ENCODE peak calls at places on chromosomes 16 and 17, in five cellular contexts. One of them, this sample, is unnamed.

GRCh38 chr17:55466671-55467070 is 44.6 kb downstream of the SMIM36 start:
- DNase-seq in amygdala: no peak
- DNase-seq in Calu3: no peak
- DNase-seq in ACHN: no peak
- DNase-seq in thoracic aorta: no peak
- DNase-seq in this sample: no peak

GRCh38 chr17:57935833-57936807 is 19.1 kb downstream of the CUEDC1 start:
- DNase-seq in amygdala: no peak
- DNase-seq in Calu3: peak; percentile 55
- DNase-seq in ACHN: no peak
- DNase-seq in thoracic aorta: no peak
- DNase-seq in this sample: no peak

GRCh38 chr16:64167851-64168770 is 953.8 kb downstream of the CDH11 start:
- DNase-seq in amygdala: no peak
- DNase-seq in Calu3: no peak
- DNase-seq in ACHN: no peak
- DNase-seq in thoracic aorta: no peak
- DNase-seq in this sample: no peak

GRCh38 chr17:50691550-50692447 is 15.9 kb downstream of the ANKRD40 start:
- DNase-seq in amygdala: no peak
- DNase-seq in Calu3: no peak
- DNase-seq in ACHN: no peak
- DNase-seq in thoracic aorta: no peak
- DNase-seq in this sample: peak; percentile 81

GRCh38 chr16:80717611-80718010 is 86.8 kb downstream of the CDYL2 start:
- DNase-seq in amygdala: no peak
- DNase-seq in Calu3: no peak
- DNase-seq in ACHN: no peak
- DNase-seq in thoracic aorta: no peak
- DNase-seq in this sample: no peak

GRCh38 chr16:15925631-15926030 is 23.8 kb upstream of the ABCC1 start:
- DNase-seq in amygdala: no peak
- DNase-seq in Calu3: no peak
- DNase-seq in ACHN: no peak
- DNase-seq in thoracic aorta: no peak
- DNase-seq in this sample: no peak

GRCh38 chr16:88964636-88965035 is 12.4 kb downstream of the CBFA2T3 start:
- DNase-seq in amygdala: no peak
- DNase-seq in Calu3: no peak
- DNase-seq in ACHN: no peak
- DNase-seq in thoracic aorta: no peak
- DNase-seq in this sample: no peak

GRCh38 chr17:76354747-76355310 is 1.1 kb upstream of the PRPSAP1 start:
- DNase-seq in amygdala: no peak
- DNase-seq in Calu3: no peak
- DNase-seq in ACHN: no peak
- DNase-seq in thoracic aorta: no peak
- DNase-seq in this sample: no peak

GRCh38 chr16:88886915-88887521 is 20.6 kb upstream of the PABPN1L start:
- DNase-seq in amygdala: no peak
- DNase-seq in Calu3: no peak
- DNase-seq in ACHN: no peak
- DNase-seq in thoracic aorta: no peak
- DNase-seq in this sample: no peak

GRCh38 chr16:79215289-79215688 is 385.2 kb downstream of the MAF start:
- DNase-seq in amygdala: no peak
- DNase-seq in Calu3: no peak
- DNase-seq in ACHN: no peak
- DNase-seq in thoracic aorta: no peak
- DNase-seq in this sample: no peak

GRCh38 chr17:78329263-78330059 is 30.4 kb downstream of the SOCS3 start:
- DNase-seq in amygdala: no peak
- DNase-seq in Calu3: peak; percentile 72
- DNase-seq in ACHN: peak; percentile 92
- DNase-seq in thoracic aorta: no peak
- DNase-seq in this sample: no peak

GRCh38 chr16:21301895-21302291 is 23.8 kb upstream of the CRYM start:
- DNase-seq in amygdala: no peak
- DNase-seq in Calu3: no peak
- DNase-seq in ACHN: peak; percentile 29
- DNase-seq in thoracic aorta: no peak
- DNase-seq in this sample: no peak

GRCh38 chr17:40358323-40359038 is 6.1 kb downstream of the GJD3 start:
- DNase-seq in amygdala: peak; percentile 70
- DNase-seq in Calu3: peak; percentile 100
- DNase-seq in ACHN: peak; percentile 86
- DNase-seq in thoracic aorta: peak; percentile 56
- DNase-seq in this sample: peak; percentile 89

GRCh38 chr16:66041907-66042306 is 324.6 kb upstream of the CDH5 start:
- DNase-seq in amygdala: no peak
- DNase-seq in Calu3: no peak
- DNase-seq in ACHN: no peak
- DNase-seq in thoracic aorta: no peak
- DNase-seq in this sample: peak; percentile 27

GRCh38 chr16:68492501-68493411 is 44.4 kb upstream of the SMPD3 start:
- DNase-seq in amygdala: no peak
- DNase-seq in Calu3: no peak
- DNase-seq in ACHN: no peak
- DNase-seq in thoracic aorta: no peak
- DNase-seq in this sample: peak; percentile 59

GRCh38 chr17:10738516-10739258 is 8.9 kb upstream of the TMEM220 start:
- DNase-seq in amygdala: no peak
- DNase-seq in Calu3: no peak
- DNase-seq in ACHN: no peak
- DNase-seq in thoracic aorta: no peak
- DNase-seq in this sample: peak; percentile 49

GRCh38 chr17:82677353-82677925 is 21.1 kb downstream of the RAB40B start:
- DNase-seq in amygdala: no peak
- DNase-seq in Calu3: no peak
- DNase-seq in ACHN: no peak
- DNase-seq in thoracic aorta: no peak
- DNase-seq in this sample: no peak

GRCh38 chr16:69188716-69189115 is 1.8 kb downstream of the SNTB2 start:
- DNase-seq in amygdala: no peak
- DNase-seq in Calu3: no peak
- DNase-seq in ACHN: peak; percentile 38
- DNase-seq in thoracic aorta: no peak
- DNase-seq in this sample: no peak

GRCh38 chr16:4307215-4308037 is 8.4 kb upstream of the GLIS2 start:
- DNase-seq in amygdala: peak; percentile 65
- DNase-seq in Calu3: peak; percentile 92
- DNase-seq in ACHN: peak; percentile 93
- DNase-seq in thoracic aorta: peak; percentile 77
- DNase-seq in this sample: peak; percentile 97

GRCh38 chr17:80458016-80458415 is 18.4 kb downstream of the NPTX1 start:
- DNase-seq in amygdala: no peak
- DNase-seq in Calu3: no peak
- DNase-seq in ACHN: no peak
- DNase-seq in thoracic aorta: no peak
- DNase-seq in this sample: no peak

GRCh38 chr17:65730711-65731169 is 169.3 kb upstream of the AXIN2 start:
- DNase-seq in amygdala: no peak
- DNase-seq in Calu3: no peak
- DNase-seq in ACHN: no peak
- DNase-seq in thoracic aorta: no peak
- DNase-seq in this sample: no peak

GRCh38 chr16:24553983-24554382 is 14.6 kb downstream of the RBBP6 start:
- DNase-seq in amygdala: no peak
- DNase-seq in Calu3: no peak
- DNase-seq in ACHN: no peak
- DNase-seq in thoracic aorta: no peak
- DNase-seq in this sample: no peak

GRCh38 chr17:549197-550040 is 165.2 kb downstream of the VPS53 start:
- DNase-seq in amygdala: peak; percentile 10
- DNase-seq in Calu3: no peak
- DNase-seq in ACHN: peak; percentile 53
- DNase-seq in thoracic aorta: no peak
- DNase-seq in this sample: no peak

GRCh38 chr16:85910073-85910853 is 11.3 kb downstream of the IRF8 start:
- DNase-seq in amygdala: no peak
- DNase-seq in Calu3: no peak
- DNase-seq in ACHN: no peak
- DNase-seq in thoracic aorta: no peak
- DNase-seq in this sample: no peak

GRCh38 chr16:3654249-3654991 is at the start of gene DNASE1:
- DNase-seq in amygdala: no peak
- DNase-seq in Calu3: peak; percentile 72
- DNase-seq in ACHN: peak; percentile 80
- DNase-seq in thoracic aorta: no peak
- DNase-seq in this sample: peak; percentile 66

GRCh38 chr17:80781188-80781577 is 210.5 kb upstream of the CHMP6 start:
- DNase-seq in amygdala: no peak
- DNase-seq in Calu3: no peak
- DNase-seq in ACHN: no peak
- DNase-seq in thoracic aorta: no peak
- DNase-seq in this sample: no peak

GRCh38 chr17:64091116-64091515 is 38.8 kb downstream of the ERN1 start:
- DNase-seq in amygdala: no peak
- DNase-seq in Calu3: no peak
- DNase-seq in ACHN: no peak
- DNase-seq in thoracic aorta: no peak
- DNase-seq in this sample: no peak

GRCh38 chr16:4847774-4848587 is 700 bp downstream of the UBN1 start:
- DNase-seq in amygdala: no peak
- DNase-seq in Calu3: peak; percentile 59
- DNase-seq in ACHN: peak; percentile 79
- DNase-seq in thoracic aorta: no peak
- DNase-seq in this sample: peak; percentile 76

This sample was measured in right lobe of liver.